ENCODE peak calls at places on chromosomes 3 and 15, in nine cellular contexts. R, X, U, Z, B, O, N, P and F are unnamed samples.

GRCh38 chr15:77064539-77065308 is 6.2 kb downstream of the TSPAN3 start:
- DNase-seq in R (no peak), X (peak), U (no peak), Z (peak), B (no peak), O (no peak), N (no peak), P (no peak), F (no peak)

GRCh38 chr3:72888546-72889309 is 882 bp downstream of the GXYLT2 start:
- DNase-seq in R (no peak), X (no peak), U (peak), Z (no peak), B (no peak), O (no peak), N (peak), P (no peak), F (peak)

GRCh38 chr15:78906310-78906608 is 33.6 kb downstream of the MORF4L1 start:
- DNase-seq in R (no peak), X (no peak), U (no peak), Z (peak), B (no peak), O (no peak), N (no peak), P (peak), F (no peak)

GRCh38 chr3:9339750-9340449 is 23.0 kb upstream of the THUMPD3 start:
- DNase-seq in R (no peak), X (no peak), U (no peak), Z (no peak), B (no peak), O (no peak), N (no peak), P (no peak), F (no peak)

GRCh38 chr3:177122183-177122856 is 75.0 kb downstream of the TBL1XR1 start:
- DNase-seq in R (no peak), X (no peak), U (no peak), Z (no peak), B (no peak), O (no peak), N (no peak), P (no peak), F (no peak)

GRCh38 chr15:38217181-38217580 is 35.5 kb upstream of the SPRED1 start:
- DNase-seq in R (no peak), X (peak), U (no peak), Z (peak), B (no peak), O (peak), N (no peak), P (no peak), F (peak)

GRCh38 chr3:48436477-48436787 is 3.5 kb downstream of the CCDC51 start:
- DNase-seq in R (no peak), X (no peak), U (no peak), Z (no peak), B (no peak), O (no peak), N (no peak), P (no peak), F (no peak)

GRCh38 chr3:179716811-179717210 is 64.0 kb downstream of the USP13 start:
- DNase-seq in R (no peak), X (no peak), U (no peak), Z (peak), B (no peak), O (no peak), N (no peak), P (peak), F (no peak)

GRCh38 chr3:9951962-9952805 is at the start of gene PRRT3:
- DNase-seq in R (peak), X (peak), U (peak), Z (peak), B (peak), O (no peak), N (peak), P (no peak), F (peak)

GRCh38 chr3:18649666-18650363 is 224.7 kb upstream of the SATB1 start:
- DNase-seq in R (peak), X (no peak), U (peak), Z (no peak), B (peak), O (no peak), N (no peak), P (no peak), F (no peak)

GRCh38 chr3:16794251-16794650 is 90.5 kb upstream of the PLCL2 start:
- DNase-seq in R (no peak), X (no peak), U (no peak), Z (no peak), B (no peak), O (no peak), N (no peak), P (no peak), F (no peak)

GRCh38 chr3:46913644-46914043 is 36.1 kb downstream of the PTH1R start:
- DNase-seq in R (no peak), X (no peak), U (no peak), Z (peak), B (no peak), O (no peak), N (peak), P (peak), F (no peak)

GRCh38 chr15:56886450-56886856 is 32.0 kb upstream of the TCF12 start:
- DNase-seq in R (no peak), X (peak), U (no peak), Z (no peak), B (no peak), O (no peak), N (peak), P (no peak), F (no peak)

GRCh38 chr15:53022788-53023187 is 232.7 kb upstream of the ONECUT1 start:
- DNase-seq in R (no peak), X (peak), U (no peak), Z (no peak), B (no peak), O (no peak), N (no peak), P (no peak), F (no peak)

GRCh38 chr3:81923038-81923437 is 161.6 kb upstream of the GBE1 start:
- DNase-seq in R (no peak), X (no peak), U (no peak), Z (no peak), B (no peak), O (no peak), N (no peak), P (no peak), F (no peak)

GRCh38 chr3:60303160-60303559 is 948.1 kb downstream of the FHIT start:
- DNase-seq in R (no peak), X (no peak), U (no peak), Z (no peak), B (no peak), O (no peak), N (no peak), P (no peak), F (no peak)

GRCh38 chr3:4413467-4413866 is 53.6 kb downstream of the SUMF1 start:
- DNase-seq in R (no peak), X (no peak), U (no peak), Z (no peak), B (no peak), O (no peak), N (no peak), P (no peak), F (no peak)

GRCh38 chr15:29612096-29612495 is 210.2 kb downstream of the TJP1 start:
- DNase-seq in R (no peak), X (no peak), U (no peak), Z (peak), B (no peak), O (no peak), N (no peak), P (peak), F (peak)

GRCh38 chr3:193805448-193805847 is 212.4 kb downstream of the OPA1 start:
- DNase-seq in R (no peak), X (no peak), U (no peak), Z (peak), B (no peak), O (no peak), N (peak), P (peak), F (peak)

GRCh38 chr15:78415284-78415683 is 22.7 kb upstream of the IREB2 start:
- DNase-seq in R (no peak), X (peak), U (no peak), Z (no peak), B (no peak), O (peak), N (peak), P (no peak), F (no peak)

GRCh38 chr3:126109860-126110235 is 25.9 kb upstream of the SLC41A3 start:
- DNase-seq in R (no peak), X (no peak), U (no peak), Z (peak), B (no peak), O (no peak), N (no peak), P (no peak), F (peak)

GRCh38 chr15:74384566-74385441 is 17.4 kb upstream of the CYP11A1 start:
- DNase-seq in R (no peak), X (peak), U (peak), Z (peak), B (peak), O (no peak), N (no peak), P (no peak), F (no peak)

GRCh38 chr3:105791919-105792786 is 76.7 kb downstream of the CBLB start:
- DNase-seq in R (no peak), X (peak), U (no peak), Z (peak), B (no peak), O (no peak), N (no peak), P (peak), F (peak)

GRCh38 chr3:130425484-130425883 is 80.0 kb downstream of the COL6A5 start:
- DNase-seq in R (no peak), X (no peak), U (no peak), Z (peak), B (no peak), O (no peak), N (no peak), P (no peak), F (no peak)

GRCh38 chr3:7950890-7951289 is 550.7 kb upstream of the LMCD1 start:
- DNase-seq in R (no peak), X (no peak), U (no peak), Z (no peak), B (no peak), O (no peak), N (no peak), P (no peak), F (no peak)

GRCh38 chr15:91032919-91033803 is 10.8 kb upstream of the VPS33B start:
- DNase-seq in R (peak), X (peak), U (peak), Z (peak), B (peak), O (peak), N (no peak), P (no peak), F (peak)

GRCh38 chr3:111303760-111304159 is 232.1 kb downstream of the NECTIN3 start:
- DNase-seq in R (no peak), X (no peak), U (no peak), Z (no peak), B (no peak), O (no peak), N (no peak), P (no peak), F (no peak)

GRCh38 chr15:62482715-62483429 is 317.8 kb upstream of the C2CD4B start:
- DNase-seq in R (no peak), X (peak), U (peak), Z (peak), B (peak), O (no peak), N (no peak), P (no peak), F (peak)